ENCODE peak calls at places on chromosome 17, in seven cellular contexts. P is sigmoid colon; E is CD8-positive, alpha-beta memory T cell; N is PC-3; F is stomach; H is GM23248; I is mesendoderm. K is an unnamed sample.
A peak's percentile ranks its signal among the peaks of the same experiment; 100 is the strongest.

GRCh38 chr17:81955058-81955681 is 5.8 kb downstream of the NOTUM start:
- DNase-seq in I (no peak), N (no peak), F (no peak), E (no peak), H (no peak), P (no peak), K (no peak)

GRCh38 chr17:44919885-44920564 is 4.7 kb upstream of the GFAP start:
- DNase-seq in N (peak; percentile 93), E (peak; percentile 70), P (peak; percentile 94), F (peak; percentile 83), H (peak; percentile 89), I (peak; percentile 87), K (peak; percentile 77)

GRCh38 chr17:50558955-50559614 is 1.4 kb upstream of the CACNA1G start:
- DNase-seq in E (no peak), H (no peak), P (no peak), F (no peak), N (no peak), I (peak; percentile 85), K (no peak)

GRCh38 chr17:4163951-4164350 is 21.0 kb downstream of the CYB5D2 start:
- DNase-seq in I (no peak), H (peak; percentile 78), F (no peak), E (no peak), P (no peak), N (no peak), K (no peak)

GRCh38 chr17:69363488-69364210 is 36.7 kb upstream of the ABCA5 start:
- DNase-seq in N (peak; percentile 33), P (no peak), F (no peak), E (no peak), H (no peak), I (no peak), K (no peak)

GRCh38 chr17:77451271-77451893 is 310.6 kb downstream of the SEC14L1 start:
- DNase-seq in P (peak; percentile 89), F (peak; percentile 81), H (peak; percentile 78), N (no peak), I (peak; percentile 94), E (peak; percentile 80), K (peak; percentile 85)

GRCh38 chr17:62790554-62790953 is 17.6 kb downstream of the MARCHF10 start:
- DNase-seq in F (no peak), P (no peak), H (peak; percentile 94), I (no peak), N (peak; percentile 96), E (no peak), K (no peak)

GRCh38 chr17:11880714-11881113 is 116.6 kb downstream of the ZNF18 start:
- DNase-seq in N (peak; percentile 56), I (peak; percentile 63), E (no peak), P (no peak), H (peak; percentile 1), F (no peak), K (no peak)

GRCh38 chr17:68568581-68568980 is 32.6 kb downstream of the FAM20A start:
- DNase-seq in E (no peak), I (no peak), P (no peak), F (no peak), N (no peak), H (no peak), K (no peak)

GRCh38 chr17:60720763-60721531 is 43.3 kb downstream of the BCAS3 start:
- DNase-seq in I (peak; percentile 56), F (no peak), E (no peak), P (no peak), H (peak; percentile 76), N (peak; percentile 83), K (peak; percentile 61)

GRCh38 chr17:74305865-74306654 is 20.0 kb upstream of the KIF19 start:
- DNase-seq in P (no peak), H (peak; percentile 28), F (no peak), N (peak; percentile 44), I (peak; percentile 36), E (no peak), K (no peak)

GRCh38 chr17:56867948-56868376 is 34.0 kb downstream of the DGKE start:
- DNase-seq in I (no peak), P (no peak), F (no peak), N (no peak), H (peak; percentile 75), E (no peak), K (no peak)

GRCh38 chr17:73929860-73930430 is 273.5 kb upstream of the RPL38 start:
- DNase-seq in I (peak; percentile 59), P (no peak), N (no peak), F (no peak), E (no peak), H (no peak), K (no peak)

GRCh38 chr17:77473615-77474226 is 333.0 kb downstream of the SEC14L1 start:
- DNase-seq in I (peak; percentile 63), N (peak; percentile 50), H (peak; percentile 38), E (no peak), F (no peak), P (no peak), K (no peak)

GRCh38 chr17:30323895-30324319 is 9.9 kb downstream of the TMIGD1 start:
- DNase-seq in F (peak; percentile 37), I (no peak), H (peak; percentile 33), P (no peak), E (peak; percentile 55), N (peak; percentile 77), K (peak; percentile 81)

GRCh38 chr17:62981933-62982332 is 15.9 kb downstream of the TANC2 start:
- DNase-seq in E (no peak), P (no peak), N (peak; percentile 87), I (peak; percentile 19), F (no peak), H (peak; percentile 54), K (no peak)

GRCh38 chr17:57506253-57506911 is 238.7 kb downstream of the CCDC182 start:
- DNase-seq in E (no peak), H (no peak), I (no peak), F (no peak), P (no peak), N (no peak), K (no peak)

GRCh38 chr17:79171152-79171551 is 96.5 kb downstream of the ENGASE start:
- DNase-seq in N (no peak), F (no peak), I (no peak), E (no peak), P (no peak), H (peak; percentile 26), K (no peak)

GRCh38 chr17:55444471-55445441 is 23.1 kb upstream of the MMD start:
- DNase-seq in E (no peak), P (no peak), I (no peak), F (no peak), N (no peak), H (no peak), K (no peak)

GRCh38 chr17:32261937-32262510 is 3.6 kb upstream of the RHBDL3 start:
- DNase-seq in P (no peak), F (no peak), H (no peak), I (no peak), E (no peak), N (no peak), K (no peak)
- H3K27me3 ChIP-seq in P (peaks cover 4% of the 10 kb centered on the region), F (peaks cover 11% of the 10 kb centered on the region), H (peaks cover 30% of the 10 kb centered on the region), I (no peaks in the 10 kb centered on the region), E (peaks cover 17% of the 10 kb centered on the region), N (peaks cover 29% of the 10 kb centered on the region), K (peaks cover 4% of the 10 kb centered on the region)

DNA sequence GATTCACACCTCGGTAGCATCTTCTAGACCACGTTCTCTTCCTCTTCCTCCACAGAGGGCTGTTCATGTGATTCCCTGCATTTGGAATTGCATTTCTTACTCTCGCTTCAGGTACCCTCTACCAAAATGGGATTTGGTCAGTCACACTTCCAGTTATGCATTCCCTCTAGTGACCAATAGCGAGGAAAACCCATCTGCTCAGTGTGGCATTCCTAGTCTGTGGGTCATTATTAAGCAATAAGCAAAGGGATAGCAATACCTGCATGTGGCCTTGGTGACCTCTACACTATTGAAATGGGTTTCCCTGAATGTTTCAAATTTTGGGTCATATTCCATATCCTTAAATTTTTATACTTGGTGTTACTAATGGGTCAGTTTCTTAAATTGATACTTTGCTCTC is 401 bp upstream of the KRTAP4-5 start:
- DNase-seq in E (no peak), I (no peak), P (no peak), F (no peak), N (no peak), H (no peak), K (no peak)
- H3K27me3 ChIP-seq in E (no peaks in the 10 kb centered on the region), I (no peaks in the 10 kb centered on the region), P (no peaks in the 10 kb centered on the region), F (no peaks in the 10 kb centered on the region), N (no peaks in the 10 kb centered on the region), H (no peaks in the 10 kb centered on the region), K (no peaks in the 10 kb centered on the region)

GRCh38 chr17:43854498-43854897 is 7.5 kb downstream of the CD300LG start:
- DNase-seq in N (no peak), I (no peak), P (no peak), H (no peak), E (no peak), F (no peak), K (no peak)

GRCh38 chr17:43851744-43852143 is 4.8 kb downstream of the CD300LG start:
- DNase-seq in N (no peak), I (peak; percentile 27), E (no peak), H (no peak), P (no peak), F (no peak), K (no peak)

GRCh38 chr17:43852571-43852970 is 5.6 kb downstream of the CD300LG start:
- DNase-seq in I (no peak), P (no peak), F (no peak), E (no peak), H (no peak), N (no peak), K (peak; percentile 36)

GRCh38 chr17:43855061-43855460 is 8.1 kb downstream of the CD300LG start:
- DNase-seq in E (no peak), H (no peak), N (no peak), P (no peak), I (no peak), F (no peak), K (no peak)

DNA sequence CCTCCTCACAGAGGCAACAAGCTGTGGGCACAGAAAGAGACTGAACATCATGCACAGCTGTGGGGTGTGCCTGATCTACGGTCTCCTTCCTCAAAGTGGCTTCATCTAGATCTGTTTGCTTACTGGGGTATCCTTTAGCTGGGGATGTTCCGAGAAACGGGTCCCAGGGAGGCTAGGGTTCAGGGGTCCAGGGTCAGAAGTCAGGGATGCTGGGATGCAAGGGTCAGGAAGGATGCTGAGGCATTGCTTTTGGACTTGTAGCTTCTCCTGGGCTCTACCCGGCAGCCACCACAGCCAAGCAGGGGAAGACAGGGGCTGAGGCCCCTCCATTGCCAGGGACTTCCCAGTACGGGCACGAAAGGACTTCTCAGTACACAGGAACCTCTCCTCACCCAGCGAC is 6.6 kb downstream of the CD300LG start:
- DNase-seq in E (no peak), P (no peak), F (no peak), N (no peak), I (no peak), H (no peak), K (no peak)
- H3K27me3 ChIP-seq in E (no peaks in the 10 kb centered on the region), P (no peaks in the 10 kb centered on the region), F (no peaks in the 10 kb centered on the region), N (peaks cover 55% of the 10 kb centered on the region), I (no peaks in the 10 kb centered on the region), H (peaks cover 52% of the 10 kb centered on the region), K (no peaks in the 10 kb centered on the region)

DNA sequence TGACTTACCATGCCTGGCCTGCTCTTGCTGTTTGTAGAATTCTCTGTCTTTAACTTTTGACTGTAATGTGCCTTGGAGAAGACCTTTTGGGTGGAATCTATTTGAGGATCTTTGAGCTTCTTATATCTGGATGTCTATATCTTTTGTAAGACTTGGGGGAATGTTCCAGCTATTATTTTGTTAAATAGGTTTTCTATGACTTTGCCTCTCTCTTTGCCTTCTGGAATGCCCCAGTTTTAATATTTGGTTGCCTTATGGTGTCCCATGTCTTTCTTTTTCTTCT is 10.3 kb upstream of the PHB1 start:
- DNase-seq in N (no peak), I (no peak), H (no peak), E (no peak), F (no peak), P (no peak), K (no peak)
- H3K27me3 ChIP-seq in N (peaks cover 20% of the 10 kb centered on the region), I (no peaks in the 10 kb centered on the region), H (peaks cover 19% of the 10 kb centered on the region), E (no peaks in the 10 kb centered on the region), F (peaks cover 12% of the 10 kb centered on the region), P (no peaks in the 10 kb centered on the region), K (no peaks in the 10 kb centered on the region)

K was measured in Peyer's patch.